ENCODE peak calls at places on chromosomes 3 and 15, in five cellular contexts. K is H1, G is mesenchymal stem cell, P is neuronal stem cell, Q is IMR-90. Z is an unnamed sample.

GRCh38 chr15:73601449-73602425 is 31.5 kb downstream of the NPTN start:
- DNase-seq in P (no peak), Q (peak), G (peak), K (no peak), Z (no peak)

GRCh38 chr3:98592345-98592935 is 971 bp downstream of the CPOX start:
- DNase-seq in G (peak), P (no peak), Q (no peak), K (no peak), Z (no peak)

GRCh38 chr3:72279068-72279598 is 494.2 kb upstream of the PROK2 start:
- DNase-seq in G (no peak), Q (no peak), K (no peak), P (no peak), Z (no peak)

GRCh38 chr3:84984429-84984828 is 25.6 kb downstream of the CADM2 start:
- DNase-seq in K (no peak), G (no peak), Q (no peak), P (no peak), Z (no peak)

GRCh38 chr15:68228971-68229385 is 550 bp downstream of the CLN6 start:
- DNase-seq in P (no peak), G (no peak), Q (peak), K (no peak), Z (no peak)

GRCh38 chr15:68042855-68043222 is 11.3 kb upstream of the PIAS1 start:
- DNase-seq in Q (no peak), K (no peak), G (no peak), P (no peak), Z (no peak)

GRCh38 chr3:194976049-194976451 is 290.4 kb downstream of the FAM43A start:
- DNase-seq in Q (no peak), K (peak), P (no peak), G (no peak), Z (no peak)

GRCh38 chr3:161500057-161500836 is 3.6 kb downstream of the OTOL1 start:
- DNase-seq in K (no peak), Q (no peak), P (no peak), G (no peak), Z (no peak)

GRCh38 chr15:33737687-33738606 is 230.3 kb upstream of the CHRM5 start:
- DNase-seq in Q (peak), G (peak), K (peak), P (peak), Z (peak)

GRCh38 chr3:123292321-123293310 is 90.9 kb downstream of the SEC22A start:
- DNase-seq in K (no peak), P (no peak), G (no peak), Q (no peak), Z (no peak)

GRCh38 chr15:56320316-56320715 is 44.9 kb upstream of the TEX9 start:
- DNase-seq in K (no peak), Q (no peak), P (no peak), G (no peak), Z (no peak)

GRCh38 chr3:112514527-112515128 is 15.4 kb upstream of the BTLA start:
- DNase-seq in P (no peak), Q (peak), K (no peak), G (peak), Z (no peak)

GRCh38 chr3:128173849-128174248 is 20.6 kb downstream of the EEFSEC start:
- DNase-seq in G (no peak), Q (no peak), K (no peak), P (no peak), Z (peak)

GRCh38 chr3:42697326-42698051 is 5.1 kb downstream of the HHATL start:
- DNase-seq in Q (no peak), K (peak), P (no peak), G (no peak), Z (no peak)

GRCh38 chr15:78212546-78213424 is 21.6 kb downstream of the ACSBG1 start:
- DNase-seq in P (no peak), K (peak), G (peak), Q (peak), Z (no peak)

GRCh38 chr15:68608844-68609232 is 30.0 kb downstream of the CORO2B start:
- DNase-seq in P (no peak), G (no peak), Q (no peak), K (no peak), Z (no peak)

GRCh38 chr15:48940508-48940907 is 23.2 kb downstream of the SHC4 start:
- DNase-seq in K (no peak), P (no peak), Q (peak), G (peak), Z (no peak)

GRCh38 chr3:123028233-123028828 is 768 bp upstream of the SEMA5B start:
- DNase-seq in Q (peak), P (peak), K (no peak), G (peak), Z (peak)

GRCh38 chr15:89761929-89762328 is 10.9 kb upstream of the MESP1 start:
- DNase-seq in K (no peak), Q (no peak), G (no peak), P (no peak), Z (no peak)

GRCh38 chr3:119240101-119240581 is 537 bp downstream of the B4GALT4 start:
- DNase-seq in P (peak), K (no peak), Q (no peak), G (peak), Z (peak)

GRCh38 chr3:156400735-156401134 is 154.2 kb downstream of the SSR3 start:
- DNase-seq in K (no peak), P (no peak), G (no peak), Q (no peak), Z (no peak)

GRCh38 chr15:90956551-90957104 is 1.9 kb downstream of the RCCD1 start:
- DNase-seq in P (peak), K (peak), G (peak), Q (peak), Z (peak)

GRCh38 chr3:144104146-144104545 is 132.5 kb downstream of the DIPK2A start:
- DNase-seq in P (peak), K (no peak), G (no peak), Q (no peak), Z (no peak)

GRCh38 chr3:141875893-141876380 is 506 bp upstream of the ATP1B3 start:
- DNase-seq in G (peak), Q (peak), P (peak), K (peak), Z (peak)

GRCh38 chr3:127420825-127421224 is 133.0 kb upstream of the PRR20G start:
- DNase-seq in G (no peak), P (no peak), K (peak), Q (no peak), Z (no peak)

DNA sequence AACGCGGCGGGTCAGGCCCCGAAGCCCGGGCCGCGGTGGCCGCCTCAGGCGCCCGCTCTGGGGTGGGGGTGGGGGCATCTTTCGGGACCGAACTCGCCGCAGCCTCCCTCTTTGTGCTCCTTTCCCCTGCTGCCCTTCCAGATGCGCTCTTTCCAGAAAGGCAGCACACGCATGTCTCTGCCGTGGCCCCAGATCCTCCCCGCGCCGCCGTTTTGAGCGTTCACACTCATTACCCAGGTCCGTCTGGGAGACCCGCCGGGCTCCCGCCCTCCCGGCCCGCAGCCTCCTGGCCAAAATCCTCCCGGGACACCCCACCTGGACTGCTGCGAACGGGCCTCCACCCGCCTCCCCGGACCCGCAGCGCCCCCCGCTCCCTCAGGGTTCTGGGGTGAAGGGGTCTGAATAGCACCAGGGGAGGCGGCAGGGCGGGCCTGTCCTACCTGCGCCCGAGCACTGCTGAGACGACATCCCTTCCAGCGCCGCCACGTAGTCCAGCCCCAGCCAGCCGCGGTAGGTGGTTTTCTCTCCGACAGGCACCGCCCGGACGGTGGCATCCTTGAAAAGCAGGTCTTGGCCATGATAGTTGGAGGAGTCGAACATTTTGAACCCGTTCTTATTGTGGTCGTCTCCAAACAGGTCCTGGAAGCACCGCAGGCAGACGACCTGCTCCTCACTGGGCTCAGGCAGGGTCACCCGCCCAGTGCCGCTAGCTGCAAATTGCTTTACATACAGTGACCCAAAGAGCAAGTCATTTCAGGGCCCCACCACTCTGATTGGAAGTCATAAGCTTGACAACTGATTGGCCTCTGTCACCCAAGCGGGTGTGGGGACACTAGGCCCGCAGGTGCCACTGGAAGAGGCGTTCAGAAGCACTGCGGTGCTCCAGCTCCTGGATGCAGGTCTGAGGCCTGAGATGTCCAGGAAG is 25.9 kb downstream of the MELTF start:
- DNase-seq in Q (no peak), K (no peak), G (no peak), P (peak), Z (peak)
- H2AFZ ChIP-seq in Q (peak), K (no peak), G (no peak), P (peak), Z (no peak)

GRCh38 chr3:124619887-124620599 is 110.2 kb upstream of the UMPS start:
- DNase-seq in K (no peak), G (peak), Q (no peak), P (no peak), Z (no peak)
- H2BK15ac ChIP-seq in K (no peak), G (no peak), Q (no peak), P (no peak), Z (no peak)

DNA sequence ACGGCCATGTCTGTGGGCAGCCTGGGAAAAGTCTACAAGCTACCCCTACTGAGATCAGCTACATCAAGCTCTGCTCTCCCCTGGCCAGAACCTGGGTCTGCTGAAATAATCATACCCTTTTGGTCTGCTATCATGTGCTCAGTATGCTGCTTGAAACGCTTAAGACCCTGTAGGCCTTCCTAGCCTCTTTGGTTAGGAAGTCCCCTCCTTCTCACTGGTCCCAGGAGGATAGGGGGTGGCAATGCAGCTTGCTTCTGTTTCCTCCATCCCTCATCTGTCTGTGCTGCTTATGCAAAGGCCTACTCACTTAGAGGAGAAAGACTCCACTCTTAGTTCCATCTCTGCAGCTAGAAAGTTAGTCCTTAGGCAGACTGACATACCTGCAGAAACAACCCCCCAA is 118.2 kb upstream of the RASGRP1 start:
- DNase-seq in Q (no peak), K (no peak), P (no peak), G (no peak), Z (no peak)
- H2AFZ ChIP-seq in Q (no peak), K (no peak), P (no peak), G (no peak), Z (no peak)

GRCh38 chr3:187458383-187458782 is 90.2 kb downstream of the RTP4 start:
- DNase-seq in K (no peak), P (no peak), Q (no peak), G (no peak), Z (no peak)
- H2BK15ac ChIP-seq in K (no peak), P (no peak), Q (no peak), G (no peak), Z (no peak)

DNA sequence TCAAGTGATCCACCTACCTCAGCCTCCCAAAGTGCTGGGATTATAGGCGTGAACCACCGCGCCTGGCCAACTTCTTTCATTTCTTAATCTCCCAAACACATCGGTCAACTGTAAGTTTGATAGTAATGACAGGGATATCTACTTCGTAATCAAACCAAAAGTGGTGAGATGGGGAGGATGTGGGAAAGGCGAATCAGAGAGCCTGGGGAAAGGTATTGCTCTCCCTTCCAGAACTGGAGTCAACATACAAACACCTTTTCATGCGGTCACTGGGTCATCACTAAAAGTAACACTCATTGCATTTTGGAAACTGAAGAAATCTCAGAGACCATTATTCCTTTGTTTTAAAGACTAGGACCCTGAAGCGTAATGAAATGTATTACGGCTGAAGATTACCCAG is 14.8 kb upstream of the UBE2Q2 start:
- DNase-seq in G (no peak), Q (no peak), P (no peak), K (no peak), Z (no peak)
- H2AFZ ChIP-seq in G (no peak), Q (no peak), P (no peak), K (no peak), Z (no peak)

GRCh38 chr15:31081568-31082250 is 19.8 kb downstream of the TRPM1 start:
- DNase-seq in Q (no peak), P (no peak), G (no peak), K (no peak), Z (no peak)

GRCh38 chr15:31080618-31081017 is 20.9 kb downstream of the TRPM1 start:
- DNase-seq in G (peak), P (peak), Q (no peak), K (peak), Z (peak)

GRCh38 chr15:31083394-31083790 is 18.1 kb downstream of the TRPM1 start:
- DNase-seq in G (no peak), Q (no peak), P (no peak), K (no peak), Z (no peak)

GRCh38 chr15:31084176-31084575 is 17.3 kb downstream of the TRPM1 start:
- DNase-seq in K (no peak), P (no peak), Q (no peak), G (no peak), Z (no peak)

DNA sequence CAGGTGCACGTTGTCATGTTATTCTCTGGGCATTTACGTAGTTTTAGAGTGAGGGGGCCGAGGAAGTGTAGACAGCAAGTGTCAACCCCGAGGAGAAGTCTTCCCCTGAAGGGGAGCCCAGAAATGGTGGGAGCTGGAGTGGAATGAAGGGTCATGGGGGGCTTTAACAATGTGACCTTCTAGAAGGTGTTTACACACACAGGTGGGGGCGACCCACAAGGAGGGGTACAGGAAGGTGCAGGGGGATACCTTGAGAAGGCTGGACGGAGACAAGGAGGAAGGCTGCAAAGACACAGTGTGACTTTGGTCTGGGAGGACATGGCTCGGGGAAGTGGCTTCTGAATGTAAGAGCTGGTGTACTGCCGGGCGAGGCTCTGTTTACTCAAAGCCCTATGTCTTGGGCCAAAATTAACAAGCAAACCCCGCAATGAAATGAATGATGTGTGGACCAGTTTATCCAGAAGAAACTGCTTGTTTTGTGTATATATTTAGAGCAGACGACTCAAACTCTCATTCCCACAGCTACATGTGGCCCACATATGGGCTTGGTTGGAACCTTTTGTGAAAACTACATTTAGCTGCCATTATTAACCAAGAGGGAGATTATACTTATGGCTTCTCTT is 18.6 kb downstream of the TRPM1 start:
- DNase-seq in G (no peak), Q (peak), K (no peak), P (no peak), Z (no peak)
- H2BK15ac ChIP-seq in G (no peak), Q (no peak), K (no peak), P (no peak), Z (no peak)

Z was measured in H9.